ENCODE peak calls at places on chromosomes 4 and X, in five cellular contexts. G, X, K, J and H are unnamed samples.

GRCh38 chr4:15188581-15189539 is 186.6 kb downstream of the CPEB2 start:
- DNase-seq in G (no peak), X (no peak), K (no peak), J (no peak), H (no peak)

GRCh38 chr4:119232286-119232685 is 19.8 kb downstream of the USP53 start:
- DNase-seq in G (no peak), X (no peak), K (no peak), J (no peak), H (no peak)

GRCh38 chrX:57674861-57675260 is 5.2 kb downstream of the NLRP2B start:
- DNase-seq in G (no peak), X (no peak), K (no peak), J (no peak), H (no peak)

GRCh38 chr4:93731448-93731847 is 97.1 kb upstream of the ATOH1 start:
- DNase-seq in G (peak), X (no peak), K (no peak), J (peak), H (no peak)

GRCh38 chrX:2874222-2875135 is 45.7 kb downstream of the GYG2 start:
- DNase-seq in G (no peak), X (no peak), K (no peak), J (no peak), H (no peak)

GRCh38 chrX:105645667-105646354 is 176.5 kb upstream of the NRK start:
- DNase-seq in G (no peak), X (no peak), K (no peak), J (no peak), H (no peak)

GRCh38 chrX:24186986-24187385 is 37.5 kb downstream of the ZFX start:
- DNase-seq in G (no peak), X (no peak), K (no peak), J (no peak), H (no peak)

GRCh38 chr4:111641813-111642579 is 503.3 kb upstream of the FAM241A start:
- DNase-seq in G (peak), X (peak), K (peak), J (peak), H (peak)

GRCh38 chr4:76620723-76621463 is 185.9 kb downstream of the SHROOM3 start:
- DNase-seq in G (no peak), X (no peak), K (no peak), J (peak), H (no peak)

GRCh38 chr4:81648576-81649272 is 177.0 kb upstream of the RASGEF1B start:
- DNase-seq in G (no peak), X (no peak), K (no peak), J (no peak), H (no peak)

GRCh38 chr4:117370944-117371665 is 285.7 kb upstream of the TRAM1L1 start:
- DNase-seq in G (no peak), X (no peak), K (no peak), J (no peak), H (no peak)

GRCh38 chrX:48278958-48279357 is 23.8 kb downstream of the SSX1 start:
- DNase-seq in G (peak), X (no peak), K (peak), J (no peak), H (no peak)

GRCh38 chrX:149371984-149372383 is 133.1 kb downstream of the IDS start:
- DNase-seq in G (no peak), X (no peak), K (no peak), J (no peak), H (no peak)

GRCh38 chr4:48342559-48342878 is 1.2 kb downstream of the SLAIN2 start:
- DNase-seq in G (no peak), X (no peak), K (no peak), J (no peak), H (no peak)

GRCh38 chr4:82789377-82789776 is 9.2 kb downstream of the SCD5 start:
- DNase-seq in G (no peak), X (no peak), K (no peak), J (no peak), H (no peak)
- H3K27ac ChIP-seq in G (no peak), X (peak), K (no peak), J (no peak), H (no peak)

GRCh38 chr4:123573866-123574508 is 177.4 kb downstream of the SPRY1 start:
- DNase-seq in G (no peak), X (no peak), K (no peak), J (no peak), H (no peak)
- H3K4me3 ChIP-seq in G (no peak), X (no peak), K (no peak), J (no peak), H (no peak)

GRCh38 chr4:8422786-8423185 is 17.7 kb downstream of the ACOX3 start:
- DNase-seq in G (no peak), X (no peak), K (no peak), J (no peak), H (no peak)
- H3K27ac ChIP-seq in G (peak), X (no peak), K (no peak), J (no peak), H (peak)

DNA sequence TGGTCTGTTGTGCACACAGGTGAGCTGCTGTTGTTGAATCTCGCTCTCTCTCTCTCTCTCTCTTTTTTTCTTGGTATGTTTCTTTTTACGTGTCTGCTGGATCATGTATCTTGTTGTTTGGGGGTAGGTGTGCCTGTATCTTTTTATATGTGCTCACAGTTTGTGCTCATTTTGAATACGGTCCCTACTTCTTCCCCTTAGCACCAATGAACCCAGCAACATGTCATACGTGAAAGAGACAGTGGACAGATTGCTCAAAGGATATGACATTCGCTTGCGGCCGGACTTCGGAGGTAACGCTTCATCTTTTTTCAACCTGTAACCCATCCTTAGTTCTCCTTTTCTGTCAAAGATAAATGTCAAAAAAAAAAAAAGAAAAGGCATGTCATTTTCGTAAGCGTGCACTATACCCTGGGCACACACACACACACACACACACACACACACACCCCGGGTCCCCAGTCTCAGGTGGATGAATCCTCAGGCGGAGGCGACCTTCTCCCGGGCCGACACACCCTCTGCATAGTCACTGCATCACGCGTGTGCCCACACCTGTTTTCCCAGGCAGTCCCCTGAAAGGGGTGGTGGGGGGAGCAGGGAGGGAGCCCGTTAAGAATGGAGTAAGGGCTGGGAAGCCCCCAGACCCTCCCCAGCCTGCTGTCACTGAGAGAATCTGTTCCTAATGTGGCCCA is 492 bp downstream of the GABRB1 start:
- DNase-seq in G (no peak), X (no peak), K (no peak), J (peak), H (no peak)
- H3K4me3 ChIP-seq in G (peak), X (peak), K (peak), J (peak), H (peak)

GRCh38 chr4:95204267-95204835 is 344.4 kb downstream of the UNC5C start:
- DNase-seq in G (no peak), X (no peak), K (no peak), J (no peak), H (peak)
- H3K27ac ChIP-seq in G (no peak), X (no peak), K (no peak), J (no peak), H (no peak)

GRCh38 chr4:37828843-37829242 is 2.4 kb downstream of the PGM2 start:
- DNase-seq in G (no peak), X (no peak), K (no peak), J (no peak), H (no peak)
- H3K4me3 ChIP-seq in G (no peak), X (no peak), K (no peak), J (no peak), H (no peak)

DNA sequence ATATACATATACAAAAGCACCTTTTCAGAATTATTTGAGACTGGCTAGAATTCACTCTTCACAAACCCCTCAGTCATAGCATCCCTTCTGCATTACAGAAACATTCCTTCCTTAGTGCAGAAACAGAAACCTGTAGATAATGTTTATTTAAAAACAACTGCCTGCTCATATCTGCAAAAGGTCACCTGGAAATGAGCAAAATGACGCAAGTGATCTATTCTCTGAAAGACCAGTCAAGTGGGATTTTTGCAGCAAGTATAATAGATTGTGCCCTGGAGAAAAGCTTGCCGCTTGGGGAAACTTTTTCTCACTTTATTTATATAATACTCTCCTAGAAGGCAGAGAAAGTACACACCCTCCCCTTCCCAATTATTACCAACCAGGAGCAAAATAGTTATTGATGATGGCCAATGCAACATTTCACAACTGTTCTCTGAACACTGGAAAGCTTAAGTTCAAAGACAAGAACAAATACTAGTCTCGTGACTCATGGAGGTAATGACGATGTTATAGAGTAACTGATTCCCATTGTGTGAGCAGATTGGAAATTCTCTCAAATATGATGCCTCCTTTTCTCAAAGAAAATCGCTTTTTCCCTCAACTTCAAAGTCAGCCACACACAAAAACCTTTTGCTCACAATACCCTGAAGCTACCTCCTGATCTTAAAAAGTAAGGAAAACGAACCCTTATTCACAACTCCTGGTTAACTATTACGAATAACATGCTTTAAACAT is 41.2 kb downstream of the MID1 start:
- DNase-seq in G (no peak), X (peak), K (no peak), J (peak), H (no peak)
- H3K27ac ChIP-seq in G (peak), X (peak), K (no peak), J (peak), H (no peak)

DNA sequence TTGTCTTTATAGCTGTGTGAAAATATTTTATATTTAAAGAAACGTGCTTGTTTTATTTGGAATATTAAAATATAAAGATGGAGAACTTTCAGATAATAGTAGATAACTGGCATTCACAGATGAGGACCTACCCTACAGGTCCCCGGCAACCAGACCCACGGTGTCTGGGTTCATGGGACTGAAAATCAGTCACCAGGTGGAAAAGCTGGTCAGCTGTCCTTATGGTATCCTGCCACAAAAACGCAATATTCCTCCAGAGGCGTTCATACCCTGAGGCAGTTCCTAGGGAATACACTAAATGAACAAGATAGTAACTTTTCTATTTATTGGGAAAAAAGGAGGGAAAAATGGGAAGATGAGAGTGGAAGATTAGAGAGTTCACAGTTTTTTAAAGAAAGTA is 1.2 kb downstream of the TLR6 start:
- DNase-seq in G (no peak), X (no peak), K (no peak), J (no peak), H (no peak)
- H3K4me3 ChIP-seq in G (no peak), X (no peak), K (peak), J (no peak), H (no peak)

DNA sequence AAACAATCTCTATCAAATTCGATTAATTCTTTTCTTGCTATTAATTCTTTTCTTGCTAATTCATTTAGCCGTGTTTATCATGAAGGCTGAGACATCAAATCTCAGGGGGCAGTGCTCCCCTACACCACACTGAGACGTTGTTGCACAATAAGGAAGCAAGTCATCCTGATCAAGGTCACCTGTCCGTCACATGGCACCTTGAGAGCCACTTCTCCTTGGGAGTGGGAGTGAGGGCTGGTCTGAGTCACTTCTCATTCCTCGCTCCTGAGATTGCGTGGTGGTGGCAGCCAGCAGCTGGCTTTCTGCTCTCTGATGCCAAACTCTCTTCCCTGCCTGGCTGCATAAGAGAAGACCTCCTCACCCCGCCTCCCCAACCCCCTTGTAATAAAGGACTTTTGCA is 312.9 kb upstream of the GATB start:
- DNase-seq in G (peak), X (no peak), K (no peak), J (peak), H (peak)
- H3K27ac ChIP-seq in G (no peak), X (no peak), K (no peak), J (no peak), H (peak)

GRCh38 chr4:159229164-159229563 is 126.3 kb downstream of the RAPGEF2 start:
- DNase-seq in G (no peak), X (peak), K (no peak), J (peak), H (no peak)
- H3K4me3 ChIP-seq in G (no peak), X (peak), K (peak), J (peak), H (peak)